ENCODE peak calls at places on chromosomes 12 and 14, in seven cellular contexts. R is Karpas-422; D is NCI-H1105 treated with DMSO at 0.1 percent for 48 hours; O is Right ventricle myocardium superior; H is CD8-positive, alpha-beta T cell; V is activated CD4-positive, alpha-beta T cell treated with anti-CD3 and anti-CD28 coated beads, Interleukin-2, amount 10 ng/mL, durations not matched to agents 7 days and 5 days; C is PC-3. J is an unnamed sample.

GRCh38 chr12:132740652-132741051 is 21.0 kb downstream of the ANKLE2 start:
- DNase-seq in C (no peak), V (no peak), R (no peak), H (no peak), O (no peak), D (no peak), J (no peak)

GRCh38 chr14:99252940-99253868 is 18.8 kb downstream of the BCL11B start:
- DNase-seq in D (no peak), O (no peak), V (peak; percentile 68), H (peak; percentile 71), C (no peak), R (no peak), J (no peak)

GRCh38 chr12:117486840-117487659 is 125.6 kb upstream of the NOS1 start:
- DNase-seq in O (no peak), D (no peak), C (peak; percentile 97), R (no peak), V (no peak), H (no peak), J (no peak)

GRCh38 chr12:52879394-52880351 is 25.2 kb downstream of the KRT8 start:
- DNase-seq in D (peak; percentile 46), R (peak; percentile 90), V (peak; percentile 75), H (peak; percentile 73), C (peak; percentile 94), O (peak; percentile 86), J (peak; percentile 77)

GRCh38 chr14:102481791-102482238 is 27.8 kb downstream of the ANKRD9 start:
- DNase-seq in D (no peak), H (no peak), R (no peak), V (no peak), C (peak; percentile 86), O (no peak), J (no peak)

GRCh38 chr12:21559855-21560569 is 33.9 kb downstream of the SPX start:
- DNase-seq in O (no peak), R (no peak), C (peak; percentile 78), D (no peak), V (no peak), H (no peak), J (no peak)

GRCh38 chr12:92096346-92097136 is 49.1 kb downstream of the BTG1 start:
- DNase-seq in V (no peak), O (no peak), D (no peak), C (peak; percentile 64), R (no peak), H (no peak), J (no peak)

GRCh38 chr14:73761621-73762355 is 47.6 kb upstream of the PNMA1 start:
- DNase-seq in H (peak; percentile 14), D (no peak), R (peak; percentile 71), V (no peak), C (no peak), O (no peak), J (no peak)

GRCh38 chr12:105672576-105672975 is 342.1 kb downstream of the C12orf75 start:
- DNase-seq in D (no peak), V (no peak), R (no peak), C (no peak), O (peak; percentile 90), H (no peak), J (no peak)

GRCh38 chr12:80053048-80053790 is 46.1 kb upstream of the OTOGL start:
- DNase-seq in R (no peak), O (peak; percentile 72), H (no peak), D (no peak), V (no peak), C (peak; percentile 40), J (no peak)

GRCh38 chr14:92637228-92637627 is 111.2 kb downstream of the LGMN start:
- DNase-seq in R (no peak), D (no peak), O (no peak), V (no peak), H (no peak), C (no peak), J (no peak)

GRCh38 chr14:56874375-56874774 is 64.1 kb upstream of the OTX2 start:
- DNase-seq in V (no peak), O (no peak), C (peak; percentile 70), R (peak; percentile 82), H (no peak), D (peak; percentile 26), J (no peak)

GRCh38 chr12:47021298-47021697 is 58.1 kb upstream of the PCED1B start:
- DNase-seq in R (peak; percentile 82), C (peak; percentile 97), O (no peak), V (peak; percentile 54), D (peak; percentile 71), H (no peak), J (peak; percentile 88)

GRCh38 chr12:107011519-107011918 is 24.6 kb upstream of the MTERF2 start:
- DNase-seq in V (no peak), D (no peak), O (no peak), H (no peak), R (no peak), C (no peak), J (no peak)

GRCh38 chr12:104360157-104360556 is 56.6 kb downstream of the EID3 start:
- DNase-seq in O (no peak), C (no peak), R (no peak), H (no peak), D (no peak), V (no peak), J (no peak)

GRCh38 chr12:55727643-55728184 is 1.1 kb downstream of the CD63 start:
- DNase-seq in D (no peak), C (peak; percentile 73), H (no peak), O (peak; percentile 81), V (no peak), R (no peak), J (no peak)

GRCh38 chr12:24470050-24470449 is 478.9 kb downstream of the BCAT1 start:
- DNase-seq in O (no peak), R (no peak), V (no peak), C (no peak), H (no peak), D (no peak), J (no peak)

GRCh38 chr12:71216725-71217579 is 59.2 kb upstream of the TSPAN8 start:
- DNase-seq in R (peak; percentile 67), H (no peak), D (peak; percentile 72), C (peak; percentile 82), V (no peak), O (no peak), J (peak; percentile 69)

GRCh38 chr12:43315961-43316360 is 236.0 kb downstream of the ADAMTS20 start:
- DNase-seq in V (no peak), D (no peak), C (no peak), O (no peak), R (no peak), H (no peak), J (no peak)

GRCh38 chr14:92863281-92863680 is 59.7 kb upstream of the CHGA start:
- DNase-seq in R (no peak), O (no peak), H (no peak), D (peak; percentile 39), C (peak; percentile 21), V (no peak), J (no peak)

GRCh38 chr12:55931780-55932545 is 1.0 kb downstream of the DGKA start:
- DNase-seq in C (no peak), H (peak; percentile 46), D (no peak), O (peak; percentile 79), V (peak; percentile 29), R (peak; percentile 75), J (no peak)

GRCh38 chr14:31024042-31024480 is 1.4 kb upstream of the AP4S1 start:
- DNase-seq in C (no peak), O (no peak), R (no peak), V (no peak), D (no peak), H (no peak), J (peak; percentile 35)

GRCh38 chr14:44449694-44450093 is 57.4 kb downstream of the FSCB start:
- DNase-seq in H (no peak), C (no peak), V (no peak), O (no peak), R (no peak), D (no peak), J (no peak)

GRCh38 chr12:110012137-110012536 is 12.9 kb downstream of the ANKRD13A start:
- DNase-seq in O (no peak), H (no peak), C (no peak), V (no peak), R (peak; percentile 89), D (no peak), J (no peak)

GRCh38 chr12:48969847-48970701 is 1.5 kb downstream of the WNT10B start:
- DNase-seq in V (no peak), D (no peak), O (no peak), R (no peak), H (peak; percentile 25), C (no peak), J (no peak)

GRCh38 chr14:44732144-44732543 is 225.1 kb upstream of the FSCB start:
- DNase-seq in V (no peak), C (no peak), R (no peak), O (no peak), D (no peak), H (no peak), J (no peak)

GRCh38 chr14:22626590-22626989 is 17.6 kb downstream of the OR6J1 start:
- DNase-seq in R (no peak), C (no peak), D (no peak), O (no peak), H (no peak), V (no peak), J (no peak)

GRCh38 chr12:67457799-67458680 is 188.9 kb downstream of the CAND1 start:
- DNase-seq in O (peak; percentile 41), D (no peak), C (no peak), H (no peak), R (peak; percentile 72), V (no peak), J (peak; percentile 50)

GRCh38 chr14:58415636-58416559 is 11.4 kb downstream of the TIMM9 start:
- DNase-seq in V (no peak), H (no peak), C (no peak), R (no peak), D (no peak), O (no peak), J (no peak)

GRCh38 chr14:102150636-102151195 is 11.0 kb downstream of the WDR20 start:
- DNase-seq in R (no peak), C (no peak), H (no peak), O (no peak), D (no peak), V (no peak), J (no peak)

GRCh38 chr14:104678346-104678745 is 11.1 kb upstream of the INF2 start:
- DNase-seq in C (no peak), H (no peak), R (peak; percentile 59), D (no peak), V (no peak), O (peak; percentile 56), J (peak; percentile 59)

GRCh38 chr12:69254046-69254445 is 14.7 kb downstream of the CPSF6 start:
- DNase-seq in V (peak; percentile 40), C (peak; percentile 65), D (no peak), R (peak; percentile 80), O (no peak), H (no peak), J (peak; percentile 69)

J was measured in Kasumi-1.